ENCODE peak calls at places on chromosomes 7 and 10, in seven cellular contexts. One of them, this sample, is unnamed.
A peak's percentile ranks its signal among the peaks of the same experiment; 100 is the strongest.

GRCh38 chr7:158074896-158075632 is 512.6 kb downstream of the PTPRN2 start:
- DNase-seq in gastrocnemius medialis: no peak
- DNase-seq in upper lobe of right lung: peak; percentile 55
- DNase-seq in HepG2: no peak
- DNase-seq in body of pancreas: no peak
- DNase-seq in neuronal stem cell: no peak
- DNase-seq in neural progenitor cell: no peak
- DNase-seq in this sample: no peak

GRCh38 chr10:32929634-32930033 is 28.4 kb downstream of the ITGB1 start:
- DNase-seq in gastrocnemius medialis: no peak
- DNase-seq in upper lobe of right lung: no peak
- DNase-seq in body of pancreas: no peak
- DNase-seq in neural progenitor cell: no peak
- DNase-seq in neuronal stem cell: no peak
- DNase-seq in HepG2: no peak
- DNase-seq in this sample: no peak

GRCh38 chr10:110029448-110029847 is 21.7 kb downstream of the ADD3 start:
- DNase-seq in gastrocnemius medialis: no peak
- DNase-seq in neural progenitor cell: no peak
- DNase-seq in HepG2: no peak
- DNase-seq in upper lobe of right lung: no peak
- DNase-seq in body of pancreas: no peak
- DNase-seq in neuronal stem cell: no peak
- DNase-seq in this sample: no peak

GRCh38 chr7:73520673-73521635 is 1.1 kb downstream of the BAZ1B start:
- DNase-seq in neural progenitor cell: peak; percentile 49
- DNase-seq in upper lobe of right lung: no peak
- DNase-seq in body of pancreas: no peak
- DNase-seq in HepG2: no peak
- DNase-seq in neuronal stem cell: no peak
- DNase-seq in gastrocnemius medialis: no peak
- DNase-seq in this sample: peak; percentile 16

GRCh38 chr7:129779602-129780256 is 168.2 kb downstream of the NRF1 start:
- DNase-seq in HepG2: peak; percentile 61
- DNase-seq in gastrocnemius medialis: no peak
- DNase-seq in body of pancreas: peak; percentile 82
- DNase-seq in neural progenitor cell: peak; percentile 85
- DNase-seq in neuronal stem cell: peak; percentile 67
- DNase-seq in upper lobe of right lung: peak; percentile 91
- DNase-seq in this sample: peak; percentile 68

GRCh38 chr7:109094-109493 is 83.3 kb upstream of the FAM20C start:
- DNase-seq in neural progenitor cell: no peak
- DNase-seq in gastrocnemius medialis: no peak
- DNase-seq in neuronal stem cell: no peak
- DNase-seq in HepG2: no peak
- DNase-seq in upper lobe of right lung: peak; percentile 53
- DNase-seq in body of pancreas: no peak
- DNase-seq in this sample: no peak

GRCh38 chr10:43362191-43362839 is 9.1 kb upstream of the FXYD4 start:
- DNase-seq in HepG2: no peak
- DNase-seq in body of pancreas: peak; percentile 99
- DNase-seq in upper lobe of right lung: peak; percentile 100
- DNase-seq in neural progenitor cell: peak; percentile 96
- DNase-seq in gastrocnemius medialis: peak; percentile 68
- DNase-seq in neuronal stem cell: peak; percentile 91
- DNase-seq in this sample: peak; percentile 98

GRCh38 chr7:158128572-158128971 is 459.1 kb downstream of the PTPRN2 start:
- DNase-seq in upper lobe of right lung: peak; percentile 46
- DNase-seq in HepG2: no peak
- DNase-seq in neuronal stem cell: no peak
- DNase-seq in body of pancreas: no peak
- DNase-seq in gastrocnemius medialis: no peak
- DNase-seq in neural progenitor cell: no peak
- DNase-seq in this sample: no peak

GRCh38 chr10:5434017-5434753 is 21.8 kb downstream of the NET1 start:
- DNase-seq in neural progenitor cell: peak; percentile 58
- DNase-seq in neuronal stem cell: no peak
- DNase-seq in upper lobe of right lung: no peak
- DNase-seq in HepG2: peak; percentile 41
- DNase-seq in body of pancreas: no peak
- DNase-seq in gastrocnemius medialis: no peak
- DNase-seq in this sample: peak; percentile 68

GRCh38 chr10:103395754-103396066 is 565 bp downstream of the ATP5MK start:
- DNase-seq in neural progenitor cell: peak; percentile 44
- DNase-seq in gastrocnemius medialis: no peak
- DNase-seq in upper lobe of right lung: no peak
- DNase-seq in body of pancreas: no peak
- DNase-seq in neuronal stem cell: peak; percentile 2
- DNase-seq in HepG2: no peak
- DNase-seq in this sample: peak; percentile 38

GRCh38 chr10:12077580-12078180 is 8.9 kb downstream of the DHTKD1 start:
- DNase-seq in HepG2: no peak
- DNase-seq in body of pancreas: no peak
- DNase-seq in neuronal stem cell: no peak
- DNase-seq in neural progenitor cell: no peak
- DNase-seq in upper lobe of right lung: no peak
- DNase-seq in gastrocnemius medialis: no peak
- DNase-seq in this sample: no peak

GRCh38 chr10:96516337-96516736 is 2.6 kb upstream of the TLL2 start:
- DNase-seq in HepG2: no peak
- DNase-seq in body of pancreas: no peak
- DNase-seq in neuronal stem cell: no peak
- DNase-seq in neural progenitor cell: no peak
- DNase-seq in gastrocnemius medialis: no peak
- DNase-seq in upper lobe of right lung: no peak
- DNase-seq in this sample: no peak

GRCh38 chr7:3591944-3592343 is 290.9 kb downstream of the SDK1 start:
- DNase-seq in upper lobe of right lung: no peak
- DNase-seq in neural progenitor cell: peak; percentile 40
- DNase-seq in gastrocnemius medialis: no peak
- DNase-seq in neuronal stem cell: no peak
- DNase-seq in body of pancreas: no peak
- DNase-seq in HepG2: no peak
- DNase-seq in this sample: no peak

GRCh38 chr10:4194231-4194630 is 409.2 kb upstream of the KLF6 start:
- DNase-seq in neural progenitor cell: no peak
- DNase-seq in gastrocnemius medialis: no peak
- DNase-seq in HepG2: no peak
- DNase-seq in neuronal stem cell: no peak
- DNase-seq in body of pancreas: no peak
- DNase-seq in upper lobe of right lung: no peak
- DNase-seq in this sample: no peak

GRCh38 chr10:601356-601963 is 88.0 kb downstream of the DIP2C start:
- DNase-seq in body of pancreas: no peak
- DNase-seq in upper lobe of right lung: peak; percentile 63
- DNase-seq in neuronal stem cell: no peak
- DNase-seq in neural progenitor cell: no peak
- DNase-seq in HepG2: no peak
- DNase-seq in gastrocnemius medialis: no peak
- DNase-seq in this sample: peak; percentile 19

GRCh38 chr7:75662579-75663301 is 76.0 kb downstream of the HIP1 start:
- DNase-seq in neuronal stem cell: no peak
- DNase-seq in gastrocnemius medialis: no peak
- DNase-seq in body of pancreas: no peak
- DNase-seq in upper lobe of right lung: no peak
- DNase-seq in neural progenitor cell: no peak
- DNase-seq in HepG2: no peak
- DNase-seq in this sample: no peak

GRCh38 chr7:104552102-104552501 is 223.7 kb downstream of the LHFPL3 start:
- DNase-seq in neural progenitor cell: peak; percentile 72
- DNase-seq in neuronal stem cell: peak; percentile 81
- DNase-seq in upper lobe of right lung: no peak
- DNase-seq in HepG2: peak; percentile 31
- DNase-seq in gastrocnemius medialis: no peak
- DNase-seq in body of pancreas: peak; percentile 50
- DNase-seq in this sample: peak; percentile 85

GRCh38 chr7:27952393-27953290 is 212.7 kb downstream of the TAX1BP1 start:
- DNase-seq in body of pancreas: no peak
- DNase-seq in HepG2: no peak
- DNase-seq in gastrocnemius medialis: no peak
- DNase-seq in neuronal stem cell: no peak
- DNase-seq in neural progenitor cell: no peak
- DNase-seq in upper lobe of right lung: no peak
- DNase-seq in this sample: no peak

GRCh38 chr10:22723343-22723779 is 9.0 kb upstream of the PIP4K2A start:
- DNase-seq in body of pancreas: no peak
- DNase-seq in gastrocnemius medialis: no peak
- DNase-seq in neural progenitor cell: no peak
- DNase-seq in neuronal stem cell: no peak
- DNase-seq in HepG2: no peak
- DNase-seq in upper lobe of right lung: no peak
- DNase-seq in this sample: no peak

GRCh38 chr10:11721813-11722212 is 20.4 kb upstream of the ECHDC3 start:
- DNase-seq in body of pancreas: no peak
- DNase-seq in HepG2: no peak
- DNase-seq in upper lobe of right lung: no peak
- DNase-seq in neuronal stem cell: no peak
- DNase-seq in gastrocnemius medialis: no peak
- DNase-seq in neural progenitor cell: no peak
- DNase-seq in this sample: no peak

GRCh38 chr10:21368728-21369425 is 156.6 kb downstream of the SKIDA1 start:
- DNase-seq in upper lobe of right lung: no peak
- DNase-seq in body of pancreas: no peak
- DNase-seq in neuronal stem cell: no peak
- DNase-seq in HepG2: no peak
- DNase-seq in neural progenitor cell: no peak
- DNase-seq in gastrocnemius medialis: no peak
- DNase-seq in this sample: peak; percentile 92

GRCh38 chr10:70331486-70332268 is 47.9 kb upstream of the NPFFR1 start:
- DNase-seq in HepG2: peak; percentile 84
- DNase-seq in neuronal stem cell: no peak
- DNase-seq in upper lobe of right lung: no peak
- DNase-seq in body of pancreas: peak; percentile 51
- DNase-seq in gastrocnemius medialis: peak; percentile 59
- DNase-seq in neural progenitor cell: no peak
- DNase-seq in this sample: peak; percentile 96

GRCh38 chr10:120221873-120222485 is 235.0 kb upstream of the PLPP4 start:
- DNase-seq in body of pancreas: peak; percentile 52
- DNase-seq in neuronal stem cell: no peak
- DNase-seq in upper lobe of right lung: no peak
- DNase-seq in neural progenitor cell: peak; percentile 64
- DNase-seq in HepG2: peak; percentile 64
- DNase-seq in gastrocnemius medialis: no peak
- DNase-seq in this sample: peak; percentile 17

GRCh38 chr10:86642021-86642420 is 12.3 kb upstream of the OPN4 start:
- DNase-seq in gastrocnemius medialis: no peak
- DNase-seq in HepG2: no peak
- DNase-seq in neural progenitor cell: no peak
- DNase-seq in upper lobe of right lung: no peak
- DNase-seq in neuronal stem cell: no peak
- DNase-seq in body of pancreas: no peak
- DNase-seq in this sample: no peak

GRCh38 chr7:30226593-30227268 is 57.7 kb upstream of the ZNRF2 start:
- DNase-seq in neuronal stem cell: no peak
- DNase-seq in upper lobe of right lung: no peak
- DNase-seq in body of pancreas: peak; percentile 79
- DNase-seq in HepG2: peak; percentile 73
- DNase-seq in neural progenitor cell: peak; percentile 62
- DNase-seq in gastrocnemius medialis: no peak
- DNase-seq in this sample: peak; percentile 62

GRCh38 chr7:8125680-8126444 is 136.1 kb downstream of the ICA1 start:
- DNase-seq in gastrocnemius medialis: no peak
- DNase-seq in neuronal stem cell: no peak
- DNase-seq in upper lobe of right lung: peak; percentile 67
- DNase-seq in HepG2: no peak
- DNase-seq in neural progenitor cell: no peak
- DNase-seq in body of pancreas: no peak
- DNase-seq in this sample: no peak

GRCh38 chr10:63542835-63543575 is 21.8 kb downstream of the REEP3 start:
- DNase-seq in neuronal stem cell: no peak
- DNase-seq in body of pancreas: no peak
- DNase-seq in gastrocnemius medialis: no peak
- DNase-seq in HepG2: no peak
- DNase-seq in upper lobe of right lung: no peak
- DNase-seq in neural progenitor cell: no peak
- DNase-seq in this sample: no peak

GRCh38 chr7:156123362-156123761 is 311.1 kb upstream of the SHH start:
- DNase-seq in gastrocnemius medialis: no peak
- DNase-seq in body of pancreas: no peak
- DNase-seq in upper lobe of right lung: no peak
- DNase-seq in neuronal stem cell: no peak
- DNase-seq in HepG2: no peak
- DNase-seq in neural progenitor cell: no peak
- DNase-seq in this sample: no peak
- H3K27ac ChIP-seq in gastrocnemius medialis: no peak overlapping the region
- H3K27ac ChIP-seq in body of pancreas: no peak overlapping the region
- H3K27ac ChIP-seq in upper lobe of right lung: no peak overlapping the region
- H3K27ac ChIP-seq in neuronal stem cell: no peak overlapping the region
- H3K27ac ChIP-seq in HepG2: no peak overlapping the region
- H3K27ac ChIP-seq in neural progenitor cell: no peak overlapping the region
- H3K27ac ChIP-seq in this sample: no peak overlapping the region

GRCh38 chr7:152859781-152860191 is 100.2 kb downstream of the ACTR3B start:
- DNase-seq in gastrocnemius medialis: no peak
- DNase-seq in upper lobe of right lung: no peak
- DNase-seq in body of pancreas: no peak
- DNase-seq in neuronal stem cell: no peak
- DNase-seq in HepG2: peak; percentile 15
- DNase-seq in neural progenitor cell: peak; percentile 28
- DNase-seq in this sample: no peak
- H3K4me3 ChIP-seq in gastrocnemius medialis: no peak overlapping the region
- H3K4me3 ChIP-seq in upper lobe of right lung: no peak overlapping the region
- H3K4me3 ChIP-seq in body of pancreas: no peak overlapping the region
- H3K4me3 ChIP-seq in neuronal stem cell: no peak overlapping the region
- H3K4me3 ChIP-seq in HepG2: no peak overlapping the region
- H3K4me3 ChIP-seq in neural progenitor cell: no peak overlapping the region
- H3K4me3 ChIP-seq in this sample: no peak overlapping the region

DNA sequence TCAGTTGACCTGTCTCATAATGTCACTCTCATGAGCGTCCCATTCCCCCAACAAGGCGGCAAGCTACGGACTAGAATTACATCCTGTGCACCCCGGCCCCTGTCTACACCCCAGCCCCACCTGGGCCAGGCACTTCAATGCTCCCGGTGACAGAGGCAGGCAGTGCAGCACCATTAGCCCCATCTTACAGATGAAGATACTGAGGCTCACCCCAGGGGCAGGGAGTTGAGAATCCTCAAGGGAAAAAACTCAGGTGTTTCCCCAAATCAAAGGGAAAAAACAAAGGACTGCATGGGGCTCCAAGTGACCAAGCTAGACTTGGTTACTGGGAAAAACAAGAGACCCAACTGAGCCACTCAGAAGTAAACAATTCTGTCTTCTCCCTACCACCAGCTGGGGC is 4.5 kb downstream of the DLG5 start:
- DNase-seq in body of pancreas: no peak
- DNase-seq in HepG2: no peak
- DNase-seq in gastrocnemius medialis: no peak
- DNase-seq in neuronal stem cell: no peak
- DNase-seq in upper lobe of right lung: no peak
- DNase-seq in neural progenitor cell: no peak
- DNase-seq in this sample: no peak
- H3K4me1 ChIP-seq in body of pancreas: peaks cover 35% of the 10 kb centered on the region
- H3K4me1 ChIP-seq in HepG2: peaks cover 78% of the 10 kb centered on the region
- H3K4me1 ChIP-seq in gastrocnemius medialis: peaks cover 31% of the 10 kb centered on the region
- H3K4me1 ChIP-seq in neuronal stem cell: peaks cover 7% of the 10 kb centered on the region
- H3K4me1 ChIP-seq in upper lobe of right lung: peaks cover 6% of the 10 kb centered on the region
- H3K4me1 ChIP-seq in neural progenitor cell: peaks cover 14% of the 10 kb centered on the region
- H3K4me1 ChIP-seq in this sample: peaks cover 16% of the 10 kb centered on the region

DNA sequence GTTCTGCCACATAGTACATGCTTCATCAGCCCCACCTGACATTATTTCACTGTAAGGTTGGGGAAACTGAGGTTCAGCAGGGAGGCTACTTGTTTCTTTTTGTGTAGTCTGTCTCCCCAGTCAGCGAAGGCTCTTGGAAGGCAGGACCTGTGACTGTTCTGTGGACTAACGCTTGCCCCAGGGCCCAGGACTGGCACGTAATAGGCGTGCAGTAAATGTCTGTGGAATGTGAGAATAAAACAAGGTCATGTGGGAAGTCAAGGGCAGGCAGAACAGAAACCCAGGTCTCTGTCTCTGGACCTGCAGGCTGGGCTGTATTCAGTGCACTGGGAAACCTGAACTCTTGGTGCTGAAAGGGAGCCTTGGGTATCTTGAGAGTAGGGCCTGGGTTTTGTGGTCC is 168.7 kb downstream of the RPS24 start:
- DNase-seq in gastrocnemius medialis: no peak
- DNase-seq in body of pancreas: no peak
- DNase-seq in neuronal stem cell: no peak
- DNase-seq in upper lobe of right lung: no peak
- DNase-seq in neural progenitor cell: no peak
- DNase-seq in HepG2: no peak
- DNase-seq in this sample: no peak
- H3K27ac ChIP-seq in gastrocnemius medialis: no peak overlapping the region
- H3K27ac ChIP-seq in body of pancreas: no peak overlapping the region
- H3K27ac ChIP-seq in neuronal stem cell: no peak overlapping the region
- H3K27ac ChIP-seq in upper lobe of right lung: no peak overlapping the region
- H3K27ac ChIP-seq in neural progenitor cell: no peak overlapping the region
- H3K27ac ChIP-seq in HepG2: no peak overlapping the region
- H3K27ac ChIP-seq in this sample: no peak overlapping the region

This sample was measured in cardiac muscle cell.